ENCODE peak calls at places on chromosomes 1 and 21, in five cellular contexts. M is psoas muscle, V is transverse colon, H is tibial nerve, J is K562. C is an unnamed sample.

GRCh38 chr1:71414229-71414628 is 333.4 kb upstream of the ZRANB2 start:
- DNase-seq in M (no peak), V (no peak), H (no peak), J (no peak), C (no peak)

GRCh38 chr1:245683377-245683716 is 528.6 kb downstream of the KIF26B start:
- DNase-seq in M (no peak), V (no peak), H (no peak), J (no peak), C (no peak)

GRCh38 chr1:102120910-102121309 is 124.2 kb upstream of the OLFM3 start:
- DNase-seq in M (no peak), V (no peak), H (no peak), J (no peak), C (no peak)

GRCh38 chr1:10867138-10867721 is 70.8 kb upstream of the CASZ1 start:
- DNase-seq in M (peak; percentile 72), V (peak; percentile 69), H (peak; percentile 23), J (peak; percentile 78), C (no peak)

GRCh38 chr1:53700776-53701175 is 38.2 kb downstream of the GLIS1 start:
- DNase-seq in M (no peak), V (no peak), H (no peak), J (no peak), C (no peak)

GRCh38 chr1:27299385-27300252 is 22.3 kb upstream of the TMEM222 start:
- DNase-seq in M (peak; percentile 73), V (peak; percentile 70), H (peak; percentile 36), J (no peak), C (peak; percentile 99)

GRCh38 chr1:41493117-41493536 is 8.6 kb upstream of the EDN2 start:
- DNase-seq in M (peak; percentile 16), V (no peak), H (no peak), J (peak; percentile 76), C (peak; percentile 65)

GRCh38 chr1:82226198-82226505 is 425.4 kb downstream of the ADGRL2 start:
- DNase-seq in M (no peak), V (no peak), H (no peak), J (no peak), C (no peak)

GRCh38 chr1:14758962-14759361 is 160.5 kb downstream of the KAZN start:
- DNase-seq in M (no peak), V (no peak), H (no peak), J (no peak), C (no peak)

GRCh38 chr21:18369115-18369514 is 34.5 kb downstream of the TMPRSS15 start:
- DNase-seq in M (no peak), V (no peak), H (no peak), J (no peak), C (no peak)

GRCh38 chr1:77281491-77282186 is at the start of gene AK5:
- DNase-seq in M (peak; percentile 22), V (no peak), H (no peak), J (no peak), C (no peak)

GRCh38 chr1:245220381-245220985 is 65.7 kb downstream of the KIF26B start:
- DNase-seq in M (no peak), V (no peak), H (no peak), J (no peak), C (no peak)

GRCh38 chr1:64898107-64898861 is 68.1 kb downstream of the JAK1 start:
- DNase-seq in M (peak; percentile 86), V (peak; percentile 82), H (peak; percentile 70), J (peak; percentile 87), C (peak; percentile 46)

GRCh38 chr1:202058001-202058908 is 47.9 kb downstream of the ELF3 start:
- DNase-seq in M (no peak), V (no peak), H (no peak), J (peak; percentile 33), C (no peak)

GRCh38 chr1:115732307-115732706 is 36.2 kb downstream of the CASQ2 start:
- DNase-seq in M (no peak), V (no peak), H (no peak), J (no peak), C (no peak)

GRCh38 chr21:39845581-39846130 is 21.6 kb upstream of the PCP4 start:
- DNase-seq in M (no peak), V (no peak), H (no peak), J (no peak), C (no peak)

GRCh38 chr1:112805155-112805853 is 90.2 kb upstream of the PPM1J start:
- DNase-seq in M (no peak), V (no peak), H (no peak), J (no peak), C (no peak)

GRCh38 chr1:181660621-181661020 is 177.3 kb downstream of the CACNA1E start:
- DNase-seq in M (no peak), V (no peak), H (no peak), J (no peak), C (no peak)

GRCh38 chr1:48581256-48581655 is 109.3 kb upstream of the SPATA6 start:
- DNase-seq in M (no peak), V (no peak), H (no peak), J (no peak), C (no peak)

GRCh38 chr1:27889506-27889905 is 17.2 kb downstream of the THEMIS2 start:
- DNase-seq in M (no peak), V (no peak), H (no peak), J (no peak), C (no peak)

GRCh38 chr21:36135391-36136094 is 664 bp downstream of the CBR3 start:
- DNase-seq in M (peak; percentile 78), V (peak; percentile 62), H (peak; percentile 75), J (no peak), C (no peak)

GRCh38 chr21:36321325-36322082 is 1.5 kb downstream of the MORC3 start:
- DNase-seq in M (no peak), V (no peak), H (no peak), J (peak; percentile 83), C (no peak)

GRCh38 chr21:46294647-46295176 is 8.6 kb downstream of the YBEY start:
- DNase-seq in M (no peak), V (no peak), H (no peak), J (peak; percentile 84), C (peak; percentile 26)

GRCh38 chr21:44736291-44737004 is 25.1 kb upstream of the TSPEAR start:
- DNase-seq in M (no peak), V (peak; percentile 80), H (no peak), J (no peak), C (no peak)

GRCh38 chr1:33010946-33011731 is 25.5 kb downstream of the AK2 start:
- DNase-seq in M (no peak), V (no peak), H (no peak), J (no peak), C (no peak)

GRCh38 chr21:42531771-42532170 is 18.1 kb downstream of the SLC37A1 start:
- DNase-seq in M (no peak), V (no peak), H (no peak), J (no peak), C (no peak)

GRCh38 chr1:163085904-163086268 is 16.7 kb downstream of the RGS4 start:
- DNase-seq in M (no peak), V (no peak), H (no peak), J (no peak), C (no peak)

GRCh38 chr1:59592924-59593323 is 221.8 kb upstream of the HOOK1 start:
- DNase-seq in M (no peak), V (no peak), H (no peak), J (no peak), C (no peak)

DNA sequence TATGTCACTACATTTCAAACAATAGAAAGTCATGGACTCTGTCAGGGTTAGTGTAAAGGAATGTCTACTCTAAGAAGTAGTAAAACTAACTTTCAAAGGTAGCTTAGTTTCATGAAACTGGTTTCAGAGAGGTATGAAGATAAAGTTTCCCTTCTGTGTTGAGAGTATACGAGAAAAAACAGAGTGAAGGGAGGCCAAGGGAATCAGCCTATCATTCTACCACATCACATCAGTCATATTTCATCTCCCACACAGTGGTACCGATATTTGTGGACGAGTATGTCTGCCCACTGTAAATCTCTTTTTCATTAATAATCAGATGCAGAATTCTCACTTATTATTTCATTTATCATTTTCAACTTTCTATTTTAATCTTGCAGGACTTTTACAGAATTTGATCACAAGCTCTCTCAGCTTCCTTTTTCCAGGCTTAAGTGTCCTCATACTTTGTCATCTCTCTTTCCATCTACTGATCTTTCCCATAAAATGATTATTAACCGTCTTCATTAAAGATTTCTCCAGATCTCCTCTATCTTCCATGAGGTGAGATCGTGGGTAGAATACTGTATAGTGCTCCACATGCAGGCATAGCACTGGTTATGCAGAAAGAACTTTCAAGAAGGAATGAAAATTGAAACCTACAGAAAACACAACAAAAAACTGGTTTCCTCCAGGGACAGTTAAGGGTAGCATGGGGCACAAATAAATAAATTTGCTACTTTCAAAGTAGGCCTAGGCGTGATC is 11.5 kb upstream of the IFI16 start:
- DNase-seq in M (no peak), V (no peak), H (no peak), J (no peak), C (no peak)
- TF ChIP-seq CTCF in M (no peak), V (no peak), H (no peak), J (no peak), C (no peak)

GRCh38 chr1:209871006-209871405 is 43.2 kb downstream of the UTP25 start:
- DNase-seq in M (no peak), V (no peak), H (no peak), J (no peak), C (no peak)
- H3K27ac ChIP-seq in M (no peak overlapping the region), V (no peak overlapping the region), H (peak overlapping the region; percentile 31), J (no peak overlapping the region), C (no peak overlapping the region)

GRCh38 chr1:228646717-228647522 is 88.4 kb upstream of the RHOU start:
- DNase-seq in M (no peak), V (peak; percentile 26), H (no peak), J (peak; percentile 14), C (no peak)
- H3K27me3 ChIP-seq in M (peaks cover 38% of the 10 kb centered on the region), V (peaks cover 53% of the 10 kb centered on the region), H (peaks cover 9% of the 10 kb centered on the region), J (peaks cover 18% of the 10 kb centered on the region), C (peaks cover 38% of the 10 kb centered on the region)

DNA sequence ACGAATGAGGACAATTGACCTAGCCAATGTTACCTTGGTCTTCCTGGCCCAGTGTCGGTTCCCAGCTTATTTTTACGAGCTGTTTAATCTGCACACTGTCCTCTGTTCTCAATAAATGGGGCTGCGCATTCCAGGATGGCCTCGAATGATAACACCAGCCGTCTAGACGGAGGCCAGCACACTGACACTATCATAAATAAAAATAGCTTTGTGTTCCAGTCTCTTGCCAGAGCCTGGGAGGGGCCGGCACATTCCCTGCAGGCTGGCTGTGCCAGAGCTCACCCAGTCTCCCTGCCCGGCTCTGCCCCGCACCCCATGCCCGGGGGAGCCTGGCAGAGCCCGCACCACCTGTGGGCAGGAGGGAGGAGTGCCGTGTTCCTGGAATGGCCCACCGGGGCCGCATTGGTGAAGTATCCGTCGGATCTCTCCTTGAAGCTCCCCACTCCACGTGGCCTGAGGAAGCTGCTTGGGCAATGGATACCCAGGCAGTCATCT is 92.1 kb downstream of the SPSB1 start:
- DNase-seq in M (peak; percentile 77), V (peak; percentile 32), H (no peak), J (peak; percentile 12), C (no peak)
- TF ChIP-seq CTCF in M (peak; percentile 14), V (no peak), H (no peak), J (no peak), C (no peak)

GRCh38 chr1:178461676-178462075 is 35.1 kb downstream of the CLEC20A start:
- DNase-seq in M (no peak), V (no peak), H (no peak), J (no peak), C (no peak)
- H3K27ac ChIP-seq in M (no peak overlapping the region), V (no peak overlapping the region), H (no peak overlapping the region), J (no peak overlapping the region), C (no peak overlapping the region)

GRCh38 chr1:43879414-43879813 is 54.2 kb upstream of the ARTN start:
- DNase-seq in M (no peak), V (no peak), H (no peak), J (no peak), C (no peak)
- H3K27me3 ChIP-seq in M (no peaks in the 10 kb centered on the region), V (no peaks in the 10 kb centered on the region), H (no peaks in the 10 kb centered on the region), J (no peaks in the 10 kb centered on the region), C (no peaks in the 10 kb centered on the region)